ENCODE peak calls at places on chromosomes 4 and X, in five cellular contexts. One of them, this sample, is unnamed.

GRCh38 chr4:16439771-16440170 is 213.5 kb upstream of the TAPT1 start:
- DNase-seq in GM12878: no peak
- DNase-seq in stimulated activated naive B cell treated with anti-CD40 and anti-IgM and Interleukin-4, amounts not matched to agents 10 μg/mL and 1 μg/mL and 100 μg/mL, for 72 hours: no peak
- DNase-seq in esophagus squamous epithelium: no peak
- DNase-seq in activated CD4-positive, alpha-beta T cell treated with anti-CD3 and anti-CD28 coated beads, Interleukin-2, amount 50 U/mL, for 1 hour: no peak
- DNase-seq in this sample: no peak

GRCh38 chr4:175504316-175504715 is 307.7 kb downstream of the GPM6A start:
- DNase-seq in GM12878: no peak
- DNase-seq in stimulated activated naive B cell treated with anti-CD40 and anti-IgM and Interleukin-4, amounts not matched to agents 10 μg/mL and 1 μg/mL and 100 μg/mL, for 72 hours: no peak
- DNase-seq in esophagus squamous epithelium: no peak
- DNase-seq in activated CD4-positive, alpha-beta T cell treated with anti-CD3 and anti-CD28 coated beads, Interleukin-2, amount 50 U/mL, for 1 hour: no peak
- DNase-seq in this sample: no peak

GRCh38 chrX:70439016-70439415 is 5.6 kb upstream of the DLG3 start:
- DNase-seq in GM12878: no peak
- DNase-seq in stimulated activated naive B cell treated with anti-CD40 and anti-IgM and Interleukin-4, amounts not matched to agents 10 μg/mL and 1 μg/mL and 100 μg/mL, for 72 hours: no peak
- DNase-seq in esophagus squamous epithelium: no peak
- DNase-seq in activated CD4-positive, alpha-beta T cell treated with anti-CD3 and anti-CD28 coated beads, Interleukin-2, amount 50 U/mL, for 1 hour: no peak
- DNase-seq in this sample: no peak

GRCh38 chr4:25702848-25703247 is 47.2 kb downstream of the SLC34A2 start:
- DNase-seq in GM12878: no peak
- DNase-seq in stimulated activated naive B cell treated with anti-CD40 and anti-IgM and Interleukin-4, amounts not matched to agents 10 μg/mL and 1 μg/mL and 100 μg/mL, for 72 hours: no peak
- DNase-seq in esophagus squamous epithelium: no peak
- DNase-seq in activated CD4-positive, alpha-beta T cell treated with anti-CD3 and anti-CD28 coated beads, Interleukin-2, amount 50 U/mL, for 1 hour: no peak
- DNase-seq in this sample: no peak

GRCh38 chrX:37644381-37645305 is 40.9 kb upstream of the XK start:
- DNase-seq in GM12878: no peak
- DNase-seq in stimulated activated naive B cell treated with anti-CD40 and anti-IgM and Interleukin-4, amounts not matched to agents 10 μg/mL and 1 μg/mL and 100 μg/mL, for 72 hours: no peak
- DNase-seq in esophagus squamous epithelium: no peak
- DNase-seq in activated CD4-positive, alpha-beta T cell treated with anti-CD3 and anti-CD28 coated beads, Interleukin-2, amount 50 U/mL, for 1 hour: no peak
- DNase-seq in this sample: no peak

GRCh38 chr4:73345399-73345975 is 58.6 kb upstream of the ALB start:
- DNase-seq in GM12878: no peak
- DNase-seq in stimulated activated naive B cell treated with anti-CD40 and anti-IgM and Interleukin-4, amounts not matched to agents 10 μg/mL and 1 μg/mL and 100 μg/mL, for 72 hours: no peak
- DNase-seq in esophagus squamous epithelium: no peak
- DNase-seq in activated CD4-positive, alpha-beta T cell treated with anti-CD3 and anti-CD28 coated beads, Interleukin-2, amount 50 U/mL, for 1 hour: no peak
- DNase-seq in this sample: no peak

GRCh38 chr4:144174401-144175067 is 34.0 kb upstream of the GYPA start:
- DNase-seq in GM12878: peak; percentile 16
- DNase-seq in stimulated activated naive B cell treated with anti-CD40 and anti-IgM and Interleukin-4, amounts not matched to agents 10 μg/mL and 1 μg/mL and 100 μg/mL, for 72 hours: no peak
- DNase-seq in esophagus squamous epithelium: no peak
- DNase-seq in activated CD4-positive, alpha-beta T cell treated with anti-CD3 and anti-CD28 coated beads, Interleukin-2, amount 50 U/mL, for 1 hour: no peak
- DNase-seq in this sample: peak; percentile 55

GRCh38 chr4:185399466-185399865 is 2.8 kb downstream of the ANKRD37 start:
- DNase-seq in GM12878: no peak
- DNase-seq in stimulated activated naive B cell treated with anti-CD40 and anti-IgM and Interleukin-4, amounts not matched to agents 10 μg/mL and 1 μg/mL and 100 μg/mL, for 72 hours: no peak
- DNase-seq in esophagus squamous epithelium: no peak
- DNase-seq in activated CD4-positive, alpha-beta T cell treated with anti-CD3 and anti-CD28 coated beads, Interleukin-2, amount 50 U/mL, for 1 hour: no peak
- DNase-seq in this sample: no peak

GRCh38 chrX:23334871-23335599 is 386 bp downstream of the PTCHD1 start:
- DNase-seq in GM12878: no peak
- DNase-seq in stimulated activated naive B cell treated with anti-CD40 and anti-IgM and Interleukin-4, amounts not matched to agents 10 μg/mL and 1 μg/mL and 100 μg/mL, for 72 hours: no peak
- DNase-seq in esophagus squamous epithelium: no peak
- DNase-seq in activated CD4-positive, alpha-beta T cell treated with anti-CD3 and anti-CD28 coated beads, Interleukin-2, amount 50 U/mL, for 1 hour: no peak
- DNase-seq in this sample: peak; percentile 5

GRCh38 chr4:8306511-8307021 is 37.0 kb downstream of the HTRA3 start:
- DNase-seq in GM12878: no peak
- DNase-seq in stimulated activated naive B cell treated with anti-CD40 and anti-IgM and Interleukin-4, amounts not matched to agents 10 μg/mL and 1 μg/mL and 100 μg/mL, for 72 hours: no peak
- DNase-seq in esophagus squamous epithelium: no peak
- DNase-seq in activated CD4-positive, alpha-beta T cell treated with anti-CD3 and anti-CD28 coated beads, Interleukin-2, amount 50 U/mL, for 1 hour: no peak
- DNase-seq in this sample: no peak

GRCh38 chrX:130296743-130297142 is 28.0 kb upstream of the ZNF280C start:
- DNase-seq in GM12878: no peak
- DNase-seq in stimulated activated naive B cell treated with anti-CD40 and anti-IgM and Interleukin-4, amounts not matched to agents 10 μg/mL and 1 μg/mL and 100 μg/mL, for 72 hours: no peak
- DNase-seq in esophagus squamous epithelium: no peak
- DNase-seq in activated CD4-positive, alpha-beta T cell treated with anti-CD3 and anti-CD28 coated beads, Interleukin-2, amount 50 U/mL, for 1 hour: no peak
- DNase-seq in this sample: no peak

GRCh38 chr4:54395013-54395527 is 166.0 kb downstream of the PDGFRA start:
- DNase-seq in GM12878: no peak
- DNase-seq in stimulated activated naive B cell treated with anti-CD40 and anti-IgM and Interleukin-4, amounts not matched to agents 10 μg/mL and 1 μg/mL and 100 μg/mL, for 72 hours: no peak
- DNase-seq in esophagus squamous epithelium: no peak
- DNase-seq in activated CD4-positive, alpha-beta T cell treated with anti-CD3 and anti-CD28 coated beads, Interleukin-2, amount 50 U/mL, for 1 hour: no peak
- DNase-seq in this sample: no peak

GRCh38 chrX:150942958-150943594 is 40.1 kb upstream of the HMGB3 start:
- DNase-seq in GM12878: no peak
- DNase-seq in stimulated activated naive B cell treated with anti-CD40 and anti-IgM and Interleukin-4, amounts not matched to agents 10 μg/mL and 1 μg/mL and 100 μg/mL, for 72 hours: no peak
- DNase-seq in esophagus squamous epithelium: no peak
- DNase-seq in activated CD4-positive, alpha-beta T cell treated with anti-CD3 and anti-CD28 coated beads, Interleukin-2, amount 50 U/mL, for 1 hour: no peak
- DNase-seq in this sample: peak; percentile 20

GRCh38 chr4:89617256-89617655 is 219.7 kb downstream of the SNCA start:
- DNase-seq in GM12878: no peak
- DNase-seq in stimulated activated naive B cell treated with anti-CD40 and anti-IgM and Interleukin-4, amounts not matched to agents 10 μg/mL and 1 μg/mL and 100 μg/mL, for 72 hours: no peak
- DNase-seq in esophagus squamous epithelium: no peak
- DNase-seq in activated CD4-positive, alpha-beta T cell treated with anti-CD3 and anti-CD28 coated beads, Interleukin-2, amount 50 U/mL, for 1 hour: no peak
- DNase-seq in this sample: no peak

GRCh38 chr4:95204873-95205272 is 343.9 kb downstream of the UNC5C start:
- DNase-seq in GM12878: no peak
- DNase-seq in stimulated activated naive B cell treated with anti-CD40 and anti-IgM and Interleukin-4, amounts not matched to agents 10 μg/mL and 1 μg/mL and 100 μg/mL, for 72 hours: no peak
- DNase-seq in esophagus squamous epithelium: no peak
- DNase-seq in activated CD4-positive, alpha-beta T cell treated with anti-CD3 and anti-CD28 coated beads, Interleukin-2, amount 50 U/mL, for 1 hour: no peak
- DNase-seq in this sample: no peak

GRCh38 chrX:112163916-112164315 is 81.3 kb upstream of the TRPC5 start:
- DNase-seq in GM12878: no peak
- DNase-seq in stimulated activated naive B cell treated with anti-CD40 and anti-IgM and Interleukin-4, amounts not matched to agents 10 μg/mL and 1 μg/mL and 100 μg/mL, for 72 hours: no peak
- DNase-seq in esophagus squamous epithelium: no peak
- DNase-seq in activated CD4-positive, alpha-beta T cell treated with anti-CD3 and anti-CD28 coated beads, Interleukin-2, amount 50 U/mL, for 1 hour: no peak
- DNase-seq in this sample: no peak

GRCh38 chr4:26055855-26056254 is 141.8 kb downstream of the SMIM20 start:
- DNase-seq in GM12878: no peak
- DNase-seq in stimulated activated naive B cell treated with anti-CD40 and anti-IgM and Interleukin-4, amounts not matched to agents 10 μg/mL and 1 μg/mL and 100 μg/mL, for 72 hours: no peak
- DNase-seq in esophagus squamous epithelium: no peak
- DNase-seq in activated CD4-positive, alpha-beta T cell treated with anti-CD3 and anti-CD28 coated beads, Interleukin-2, amount 50 U/mL, for 1 hour: no peak
- DNase-seq in this sample: no peak

GRCh38 chrX:9614016-9614415 is 149.2 kb downstream of the TBL1X start:
- DNase-seq in GM12878: no peak
- DNase-seq in stimulated activated naive B cell treated with anti-CD40 and anti-IgM and Interleukin-4, amounts not matched to agents 10 μg/mL and 1 μg/mL and 100 μg/mL, for 72 hours: no peak
- DNase-seq in esophagus squamous epithelium: no peak
- DNase-seq in activated CD4-positive, alpha-beta T cell treated with anti-CD3 and anti-CD28 coated beads, Interleukin-2, amount 50 U/mL, for 1 hour: no peak
- DNase-seq in this sample: no peak

GRCh38 chr4:184408711-184409081 is 65.7 kb downstream of the IRF2 start:
- DNase-seq in GM12878: no peak
- DNase-seq in stimulated activated naive B cell treated with anti-CD40 and anti-IgM and Interleukin-4, amounts not matched to agents 10 μg/mL and 1 μg/mL and 100 μg/mL, for 72 hours: no peak
- DNase-seq in esophagus squamous epithelium: no peak
- DNase-seq in activated CD4-positive, alpha-beta T cell treated with anti-CD3 and anti-CD28 coated beads, Interleukin-2, amount 50 U/mL, for 1 hour: no peak
- DNase-seq in this sample: no peak

GRCh38 chr4:89301003-89301402 is 6.6 kb downstream of the GPRIN3 start:
- DNase-seq in GM12878: no peak
- DNase-seq in stimulated activated naive B cell treated with anti-CD40 and anti-IgM and Interleukin-4, amounts not matched to agents 10 μg/mL and 1 μg/mL and 100 μg/mL, for 72 hours: no peak
- DNase-seq in esophagus squamous epithelium: no peak
- DNase-seq in activated CD4-positive, alpha-beta T cell treated with anti-CD3 and anti-CD28 coated beads, Interleukin-2, amount 50 U/mL, for 1 hour: no peak
- DNase-seq in this sample: no peak

GRCh38 chr4:164097119-164097518 is 602.6 kb downstream of the TMA16 start:
- DNase-seq in GM12878: no peak
- DNase-seq in stimulated activated naive B cell treated with anti-CD40 and anti-IgM and Interleukin-4, amounts not matched to agents 10 μg/mL and 1 μg/mL and 100 μg/mL, for 72 hours: no peak
- DNase-seq in esophagus squamous epithelium: no peak
- DNase-seq in activated CD4-positive, alpha-beta T cell treated with anti-CD3 and anti-CD28 coated beads, Interleukin-2, amount 50 U/mL, for 1 hour: no peak
- DNase-seq in this sample: no peak

GRCh38 chrX:66731398-66731797 is 92.5 kb upstream of the EDA2R start:
- DNase-seq in GM12878: peak; percentile 3
- DNase-seq in stimulated activated naive B cell treated with anti-CD40 and anti-IgM and Interleukin-4, amounts not matched to agents 10 μg/mL and 1 μg/mL and 100 μg/mL, for 72 hours: no peak
- DNase-seq in esophagus squamous epithelium: no peak
- DNase-seq in activated CD4-positive, alpha-beta T cell treated with anti-CD3 and anti-CD28 coated beads, Interleukin-2, amount 50 U/mL, for 1 hour: no peak
- DNase-seq in this sample: no peak

GRCh38 chrX:124406294-124407013 is 60.1 kb downstream of the SH2D1A start:
- DNase-seq in GM12878: no peak
- DNase-seq in stimulated activated naive B cell treated with anti-CD40 and anti-IgM and Interleukin-4, amounts not matched to agents 10 μg/mL and 1 μg/mL and 100 μg/mL, for 72 hours: peak; percentile 35
- DNase-seq in esophagus squamous epithelium: no peak
- DNase-seq in activated CD4-positive, alpha-beta T cell treated with anti-CD3 and anti-CD28 coated beads, Interleukin-2, amount 50 U/mL, for 1 hour: peak; percentile 32
- DNase-seq in this sample: peak; percentile 91

GRCh38 chr4:86035688-86036087 is 324.2 kb downstream of the MAPK10 start:
- DNase-seq in GM12878: no peak
- DNase-seq in stimulated activated naive B cell treated with anti-CD40 and anti-IgM and Interleukin-4, amounts not matched to agents 10 μg/mL and 1 μg/mL and 100 μg/mL, for 72 hours: no peak
- DNase-seq in esophagus squamous epithelium: no peak
- DNase-seq in activated CD4-positive, alpha-beta T cell treated with anti-CD3 and anti-CD28 coated beads, Interleukin-2, amount 50 U/mL, for 1 hour: no peak
- DNase-seq in this sample: no peak

GRCh38 chrX:18448416-18448815 is 23.0 kb downstream of the CDKL5 start:
- DNase-seq in GM12878: no peak
- DNase-seq in stimulated activated naive B cell treated with anti-CD40 and anti-IgM and Interleukin-4, amounts not matched to agents 10 μg/mL and 1 μg/mL and 100 μg/mL, for 72 hours: no peak
- DNase-seq in esophagus squamous epithelium: no peak
- DNase-seq in activated CD4-positive, alpha-beta T cell treated with anti-CD3 and anti-CD28 coated beads, Interleukin-2, amount 50 U/mL, for 1 hour: no peak
- DNase-seq in this sample: no peak

GRCh38 chrX:47224896-47225290 is 6.4 kb downstream of the CDK16 start:
- DNase-seq in GM12878: no peak
- DNase-seq in stimulated activated naive B cell treated with anti-CD40 and anti-IgM and Interleukin-4, amounts not matched to agents 10 μg/mL and 1 μg/mL and 100 μg/mL, for 72 hours: no peak
- DNase-seq in esophagus squamous epithelium: no peak
- DNase-seq in activated CD4-positive, alpha-beta T cell treated with anti-CD3 and anti-CD28 coated beads, Interleukin-2, amount 50 U/mL, for 1 hour: no peak
- DNase-seq in this sample: no peak

GRCh38 chr4:84965558-84966381 is 720 bp downstream of the WDFY3 start:
- DNase-seq in GM12878: no peak
- DNase-seq in stimulated activated naive B cell treated with anti-CD40 and anti-IgM and Interleukin-4, amounts not matched to agents 10 μg/mL and 1 μg/mL and 100 μg/mL, for 72 hours: peak; percentile 1
- DNase-seq in esophagus squamous epithelium: no peak
- DNase-seq in activated CD4-positive, alpha-beta T cell treated with anti-CD3 and anti-CD28 coated beads, Interleukin-2, amount 50 U/mL, for 1 hour: no peak
- DNase-seq in this sample: peak; percentile 41

GRCh38 chrX:5681159-5681558 is 547.5 kb downstream of the NLGN4X start:
- DNase-seq in GM12878: no peak
- DNase-seq in stimulated activated naive B cell treated with anti-CD40 and anti-IgM and Interleukin-4, amounts not matched to agents 10 μg/mL and 1 μg/mL and 100 μg/mL, for 72 hours: no peak
- DNase-seq in esophagus squamous epithelium: no peak
- DNase-seq in activated CD4-positive, alpha-beta T cell treated with anti-CD3 and anti-CD28 coated beads, Interleukin-2, amount 50 U/mL, for 1 hour: no peak
- DNase-seq in this sample: peak; percentile 9

GRCh38 chr4:141458501-141458900 is 177.9 kb upstream of the IL15 start:
- DNase-seq in GM12878: no peak
- DNase-seq in stimulated activated naive B cell treated with anti-CD40 and anti-IgM and Interleukin-4, amounts not matched to agents 10 μg/mL and 1 μg/mL and 100 μg/mL, for 72 hours: no peak
- DNase-seq in esophagus squamous epithelium: no peak
- DNase-seq in activated CD4-positive, alpha-beta T cell treated with anti-CD3 and anti-CD28 coated beads, Interleukin-2, amount 50 U/mL, for 1 hour: no peak
- DNase-seq in this sample: no peak

GRCh38 chr4:19214591-19214990 is 1037.1 kb upstream of the SLIT2 start:
- DNase-seq in GM12878: no peak
- DNase-seq in stimulated activated naive B cell treated with anti-CD40 and anti-IgM and Interleukin-4, amounts not matched to agents 10 μg/mL and 1 μg/mL and 100 μg/mL, for 72 hours: no peak
- DNase-seq in esophagus squamous epithelium: no peak
- DNase-seq in activated CD4-positive, alpha-beta T cell treated with anti-CD3 and anti-CD28 coated beads, Interleukin-2, amount 50 U/mL, for 1 hour: no peak
- DNase-seq in this sample: no peak

GRCh38 chrX:16931371-16931770 is 15.1 kb upstream of the REPS2 start:
- DNase-seq in GM12878: no peak
- DNase-seq in stimulated activated naive B cell treated with anti-CD40 and anti-IgM and Interleukin-4, amounts not matched to agents 10 μg/mL and 1 μg/mL and 100 μg/mL, for 72 hours: no peak
- DNase-seq in esophagus squamous epithelium: no peak
- DNase-seq in activated CD4-positive, alpha-beta T cell treated with anti-CD3 and anti-CD28 coated beads, Interleukin-2, amount 50 U/mL, for 1 hour: no peak
- DNase-seq in this sample: no peak

GRCh38 chrX:27381419-27381818 is 81.7 kb downstream of the PPP4R3C start:
- DNase-seq in GM12878: no peak
- DNase-seq in stimulated activated naive B cell treated with anti-CD40 and anti-IgM and Interleukin-4, amounts not matched to agents 10 μg/mL and 1 μg/mL and 100 μg/mL, for 72 hours: no peak
- DNase-seq in esophagus squamous epithelium: no peak
- DNase-seq in activated CD4-positive, alpha-beta T cell treated with anti-CD3 and anti-CD28 coated beads, Interleukin-2, amount 50 U/mL, for 1 hour: no peak
- DNase-seq in this sample: no peak